ENCODE peak calls at places on chromosome 14, in four cellular contexts. S is PC-3, U is fibroblast of lung, Z is mesenchymal stem cell. A is an unnamed sample. For H3K4me1, the result is how much of the 10 kb centered on the place peaks cover.

GRCh38 chr14:31560759-31561154 is 447 bp upstream of the NUBPL start:
- DNase-seq in Z (peak), S (no peak), U (peak), A (no peak)

GRCh38 chr14:72594099-72594901 is 299.6 kb downstream of the DPF3 start:
- DNase-seq in S (no peak), U (peak), Z (no peak), A (no peak)

GRCh38 chr14:103103461-103104388 is 9.2 kb downstream of the EXOC3L4 start:
- DNase-seq in Z (peak), S (peak), U (peak), A (no peak)

GRCh38 chr14:20624495-20625070 is 16.9 kb downstream of the OR6S1 start:
- DNase-seq in Z (peak), S (no peak), U (peak), A (no peak)

GRCh38 chr14:22513066-22513812 is 75.8 kb downstream of the DAD1 start:
- DNase-seq in Z (no peak), U (no peak), S (no peak), A (no peak)

GRCh38 chr14:89067293-89067972 is 243.0 kb downstream of the TTC8 start:
- DNase-seq in U (no peak), S (no peak), Z (no peak), A (no peak)

GRCh38 chr14:26775765-26776577 is 178.1 kb upstream of the NOVA1 start:
- DNase-seq in Z (peak), U (peak), S (peak), A (no peak)

GRCh38 chr14:39451811-39452210 is 19.6 kb upstream of the FBXO33 start:
- DNase-seq in Z (no peak), U (no peak), S (no peak), A (no peak)

GRCh38 chr14:71363961-71364360 is 456.7 kb downstream of the PCNX1 start:
- DNase-seq in U (peak), Z (peak), S (no peak), A (no peak)

GRCh38 chr14:32205984-32206383 is 2.9 kb upstream of the RNU6-8 start:
- DNase-seq in S (peak), Z (no peak), U (no peak), A (no peak)

GRCh38 chr14:21136024-21136423 is 19.8 kb downstream of the OR5AU1 start:
- DNase-seq in U (peak), S (peak), Z (peak), A (no peak)

GRCh38 chr14:64748521-64748920 is 44.3 kb downstream of the PLEKHG3 start:
- DNase-seq in Z (no peak), U (no peak), S (no peak), A (no peak)

GRCh38 chr14:75294649-75295033 is 16.0 kb downstream of the FOS start:
- DNase-seq in Z (no peak), S (no peak), U (no peak), A (no peak)

GRCh38 chr14:56081139-56081538 is 37.1 kb upstream of the PELI2 start:
- DNase-seq in Z (no peak), S (no peak), U (peak), A (no peak)

GRCh38 chr14:20934148-20934762 is 21.0 kb upstream of the RNASE2 start:
- DNase-seq in Z (peak), U (no peak), S (peak), A (no peak)

GRCh38 chr14:78725086-78725485 is 554.9 kb downstream of the NRXN3 start:
- DNase-seq in U (no peak), S (no peak), Z (no peak), A (no peak)

GRCh38 chr14:61625171-61625570 is 70.1 kb upstream of the HIF1A start:
- DNase-seq in S (peak), Z (peak), U (peak), A (no peak)

GRCh38 chr14:94691658-94692029 is 78.3 kb downstream of the GSC start:
- DNase-seq in U (peak), S (no peak), Z (no peak), A (no peak)

GRCh38 chr14:64465208-64465821 is at the start of gene AKAP5:
- DNase-seq in U (peak), Z (peak), S (peak), A (no peak)

GRCh38 chr14:52954346-52955214 is 3.7 kb upstream of the FERMT2 start:
- DNase-seq in S (no peak), Z (peak), U (peak), A (no peak)

GRCh38 chr14:61063461-61063860 is 82.4 kb downstream of the SLC38A6 start:
- DNase-seq in U (no peak), Z (no peak), S (no peak), A (no peak)

GRCh38 chr14:49249022-49249421 is 337.2 kb downstream of the RPS29 start:
- DNase-seq in U (peak), S (peak), Z (peak), A (no peak)

GRCh38 chr14:34081576-34082136 is 130.8 kb upstream of the EGLN3 start:
- DNase-seq in Z (peak), S (peak), U (peak), A (no peak)

GRCh38 chr14:74919421-74920165 is 3.5 kb downstream of the RPS6KL1 start:
- DNase-seq in U (peak), Z (peak), S (peak), A (no peak)

GRCh38 chr14:99255621-99256482 is 16.1 kb downstream of the BCL11B start:
- DNase-seq in Z (no peak), U (no peak), S (no peak), A (no peak)

GRCh38 chr14:101852785-101853184 is 91.3 kb downstream of the PPP2R5C start:
- DNase-seq in U (no peak), Z (no peak), S (no peak), A (no peak)

GRCh38 chr14:101851716-101852395 is 90.3 kb downstream of the PPP2R5C start:
- DNase-seq in S (no peak), U (no peak), Z (no peak), A (no peak)

GRCh38 chr14:101854366-101854765 is 92.9 kb downstream of the PPP2R5C start:
- DNase-seq in S (no peak), Z (peak), U (no peak), A (no peak)

GRCh38 chr14:101851183-101851582 is 89.7 kb downstream of the PPP2R5C start:
- DNase-seq in S (no peak), Z (no peak), U (no peak), A (no peak)

GRCh38 chr14:101853455-101854018 is 92.0 kb downstream of the PPP2R5C start:
- DNase-seq in Z (no peak), S (no peak), U (no peak), A (no peak)
- H3K27ac ChIP-seq in Z (no peak), S (no peak), U (no peak), A (no peak)

GRCh38 chr14:77141592-77142288 is at the start of gene ZDHHC22:
- DNase-seq in S (no peak), Z (no peak), U (no peak), A (no peak)
- H3K4me1 ChIP-seq in S (under half), Z (under half), U (under half), A (under half)

GRCh38 chr14:100313464-100314230 is 7.4 kb upstream of the SLC25A29 start:
- DNase-seq in Z (no peak), S (no peak), U (no peak), A (no peak)

GRCh38 chr14:100317389-100317788 is 5.8 kb upstream of the SLC25A47 start:
- DNase-seq in S (no peak), U (no peak), Z (no peak), A (no peak)

GRCh38 chr14:100314724-100315123 is 8.4 kb upstream of the SLC25A47 start:
- DNase-seq in U (no peak), Z (no peak), S (no peak), A (no peak)

GRCh38 chr14:100309028-100309718 is 2.9 kb upstream of the SLC25A29 start:
- DNase-seq in Z (no peak), U (no peak), S (no peak), A (no peak)

DNA sequence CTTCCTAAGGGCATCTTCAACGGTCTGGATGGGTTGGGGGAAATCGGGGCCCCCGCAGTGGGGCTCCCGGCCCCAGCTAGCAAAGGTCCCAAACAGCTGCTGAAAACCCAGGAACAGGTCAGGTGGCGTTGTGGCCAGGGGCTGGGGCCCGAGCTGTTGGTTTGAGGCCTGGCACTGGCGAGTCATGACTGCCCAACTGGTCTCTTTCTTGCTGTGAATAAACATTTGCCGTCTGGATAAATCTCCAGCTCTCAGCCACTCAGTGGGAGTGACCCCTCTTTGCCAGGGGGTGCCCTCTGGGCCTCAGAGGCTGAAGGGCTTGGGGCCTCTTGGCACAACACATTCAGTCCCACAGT is 6.8 kb upstream of the SLC25A29 start:
- DNase-seq in S (no peak), Z (no peak), U (no peak), A (no peak)
- H3K9ac ChIP-seq in S (no peak), Z (no peak), U (no peak), A (no peak)

GRCh38 chr14:96095581-96096476 is 56.7 kb downstream of the C14orf132 start:
- DNase-seq in U (peak), Z (peak), S (peak), A (no peak)

GRCh38 chr14:96094656-96095055 is 55.5 kb downstream of the C14orf132 start:
- DNase-seq in Z (no peak), U (no peak), S (no peak), A (no peak)

GRCh38 chr14:96094211-96094610 is 55.0 kb downstream of the C14orf132 start:
- DNase-seq in Z (no peak), U (no peak), S (no peak), A (no peak)

GRCh38 chr14:96096639-96097610 is 57.8 kb downstream of the C14orf132 start:
- DNase-seq in S (no peak), Z (no peak), U (no peak), A (no peak)

GRCh38 chr14:96095058-96095457 is 55.9 kb downstream of the C14orf132 start:
- DNase-seq in Z (no peak), U (no peak), S (no peak), A (no peak)
- H3K27ac ChIP-seq in Z (peak), U (peak), S (peak), A (no peak)

GRCh38 chr14:69882915-69883314 is 3.7 kb downstream of the SMOC1 start:
- DNase-seq in S (no peak), Z (no peak), U (no peak), A (no peak)
- H3K4me1 ChIP-seq in S (under half), Z (under half), U (under half), A (under half)

GRCh38 chr14:105053421-105053820 is 11.8 kb downstream of the GPR132 start:
- DNase-seq in U (no peak), Z (no peak), S (no peak), A (no peak)

GRCh38 chr14:105052110-105052458 is 13.1 kb downstream of the GPR132 start:
- DNase-seq in S (no peak), Z (no peak), U (no peak), A (no peak)

GRCh38 chr14:105049753-105050550 is 15.3 kb downstream of the GPR132 start:
- DNase-seq in Z (no peak), S (no peak), U (no peak), A (no peak)

GRCh38 chr14:105051182-105052109 is 13.8 kb downstream of the GPR132 start:
- DNase-seq in S (no peak), Z (no peak), U (no peak), A (no peak)

GRCh38 chr14:105050551-105050897 is 14.7 kb downstream of the GPR132 start:
- DNase-seq in U (no peak), S (peak), Z (peak), A (no peak)
- H3K9ac ChIP-seq in U (no peak), S (no peak), Z (no peak), A (no peak)

GRCh38 chr14:90897022-90897421 is 80.8 kb upstream of the TTC7B start:
- DNase-seq in U (no peak), S (no peak), Z (no peak), A (no peak)

GRCh38 chr14:90903101-90903500 is 86.9 kb upstream of the TTC7B start:
- DNase-seq in S (peak), Z (peak), U (peak), A (no peak)

GRCh38 chr14:90905531-90905930 is 89.3 kb upstream of the TTC7B start:
- DNase-seq in S (no peak), U (no peak), Z (no peak), A (no peak)

DNA sequence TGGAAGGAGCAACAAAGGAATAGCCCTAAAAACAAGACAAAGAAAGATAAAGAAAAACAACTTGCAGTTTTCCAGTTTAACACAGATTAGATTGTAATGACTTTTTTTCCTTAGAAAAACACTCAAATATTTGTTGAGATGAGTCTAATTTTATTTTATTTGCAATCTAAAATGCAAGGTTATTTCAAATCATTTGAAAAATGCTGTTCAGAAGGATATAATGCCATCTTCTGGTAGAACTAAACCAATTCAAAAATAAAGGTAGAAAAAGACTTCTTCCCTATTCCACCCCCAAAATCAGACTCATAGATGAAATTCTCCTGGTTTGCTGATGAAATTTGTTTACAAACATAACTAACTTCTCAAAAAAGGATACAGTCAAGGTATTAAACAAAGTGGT is 84.5 kb upstream of the TTC7B start:
- DNase-seq in S (peak), Z (no peak), U (no peak), A (no peak)
- H3K27ac ChIP-seq in S (no peak), Z (no peak), U (no peak), A (no peak)

GRCh38 chr14:24135584-24135833 is 485 bp upstream of the PSME1 start:
- DNase-seq in S (no peak), U (no peak), Z (no peak), A (no peak)
- H3K4me1 ChIP-seq in S (under half), U (under half), Z (under half), A (under half)

DNA sequence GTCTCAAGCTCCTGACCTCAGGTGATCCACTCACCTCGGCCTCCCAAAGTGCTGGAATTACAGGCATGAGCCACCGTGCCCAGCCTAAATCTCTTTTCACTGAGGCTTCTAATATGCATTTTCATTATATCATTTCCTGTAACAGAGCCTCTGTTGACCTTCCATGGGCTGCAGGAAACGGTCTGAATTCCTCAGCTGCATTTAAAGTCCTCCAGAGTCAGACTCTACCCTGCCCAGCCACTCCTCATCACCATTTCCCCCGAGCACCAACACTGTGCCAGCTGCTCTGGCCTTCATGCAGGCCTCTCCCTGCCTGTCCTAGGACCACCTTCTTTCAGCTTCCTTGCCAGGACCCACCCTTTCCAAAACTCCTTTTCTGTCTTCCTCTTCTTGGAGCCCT is 9.8 kb upstream of the NFKBIA start:
- DNase-seq in S (peak), U (peak), Z (no peak), A (no peak)
- H3K9ac ChIP-seq in S (no peak), U (no peak), Z (peak), A (no peak)

DNA sequence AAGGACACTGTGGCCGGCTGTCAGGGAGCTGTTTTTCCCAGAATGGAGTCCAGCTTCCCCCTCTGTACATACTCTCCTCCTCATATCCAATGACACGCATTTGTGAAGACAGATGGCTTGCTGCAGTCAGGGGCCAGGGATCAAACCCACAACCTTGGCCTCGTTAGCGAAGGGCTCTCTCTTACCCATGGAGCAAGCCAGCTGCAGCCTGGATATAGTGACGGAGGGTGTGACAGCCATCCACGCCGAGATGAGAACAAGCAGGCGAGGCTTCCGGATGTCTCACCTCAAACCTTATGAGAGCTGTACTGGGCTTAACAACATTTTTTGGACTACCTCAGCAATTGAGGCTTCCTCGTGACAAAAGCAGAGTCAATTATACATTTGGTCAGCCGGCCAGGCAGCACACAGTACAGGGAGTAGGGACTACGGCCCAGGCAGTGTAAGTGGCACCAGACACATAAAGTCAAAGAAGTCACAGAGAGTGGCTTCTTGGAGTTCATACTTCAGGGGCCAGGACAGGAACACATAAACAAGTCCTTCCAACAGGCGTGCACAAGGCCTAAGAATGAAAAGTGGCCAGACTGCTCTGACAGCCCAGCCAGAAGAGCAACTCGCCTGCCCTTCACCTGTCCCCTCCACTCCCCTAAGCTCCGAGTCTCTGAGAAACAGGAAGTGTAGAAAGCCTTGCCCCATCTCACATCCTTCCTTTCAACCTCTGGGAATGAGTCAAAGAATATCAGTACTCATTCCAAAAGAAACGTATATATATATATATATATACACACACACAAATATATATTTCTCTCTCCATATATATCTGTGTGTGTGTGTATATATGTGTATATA is 115.1 kb downstream of the TTC7B start:
- DNase-seq in Z (no peak), S (peak), U (no peak), A (no peak)
- H3K27ac ChIP-seq in Z (no peak), S (no peak), U (no peak), A (no peak)

A was measured in keratinocyte.